ENCODE peak calls at places on chromosomes 7 and 10, in five cellular contexts. V is central memory CD8-positive, alpha-beta T cell; P is hypothalamus; S is NCI-H345; O is NCI-H748 treated with DMSO at 0.1 percent for 48 hours. U is an unnamed sample.
A peak's percentile ranks its signal among the peaks of the same experiment; 100 is the strongest.

GRCh38 chr10:4159173-4159572 is 374.2 kb upstream of the KLF6 start:
- DNase-seq in P (no peak), O (no peak), S (no peak), V (no peak), U (no peak)

GRCh38 chr10:93541402-93542357 is 24.8 kb upstream of the FFAR4 start:
- DNase-seq in V (no peak), S (peak; percentile 33), O (no peak), P (no peak), U (peak; percentile 41)

GRCh38 chr10:103448751-103449150 is 3.4 kb downstream of the CALHM2 start:
- DNase-seq in V (no peak), O (no peak), S (no peak), P (no peak), U (peak; percentile 60)

GRCh38 chr10:126972622-126973414 is 67.6 kb downstream of the DOCK1 start:
- DNase-seq in V (no peak), S (no peak), P (no peak), O (no peak), U (no peak)

GRCh38 chr7:87592300-87592699 is 8.4 kb downstream of the ABCB1 start:
- DNase-seq in P (no peak), V (no peak), O (no peak), S (no peak), U (no peak)

GRCh38 chr7:99105756-99106155 is 38.2 kb downstream of the SMURF1 start:
- DNase-seq in P (no peak), O (no peak), V (no peak), S (no peak), U (no peak)

GRCh38 chr10:133465191-133465949 is 11.6 kb downstream of the SCART1 start:
- DNase-seq in S (no peak), O (no peak), V (peak; percentile 5), P (no peak), U (no peak)

GRCh38 chr10:16944961-16945360 is 127.7 kb upstream of the RSU1 start:
- DNase-seq in V (no peak), O (no peak), S (no peak), P (no peak), U (no peak)

GRCh38 chr7:33157781-33158180 is 28.4 kb downstream of the BBS9 start:
- DNase-seq in V (no peak), S (no peak), P (no peak), O (no peak), U (no peak)

GRCh38 chr10:33136271-33136670 is 178.2 kb upstream of the ITGB1 start:
- DNase-seq in O (no peak), P (no peak), S (no peak), V (no peak), U (no peak)

GRCh38 chr7:123682690-123683089 is 27.0 kb downstream of the LMOD2 start:
- DNase-seq in P (no peak), O (peak; percentile 48), V (peak; percentile 21), S (peak; percentile 26), U (no peak)

GRCh38 chr7:142188846-142189245 is 69.0 kb downstream of the PRSS58 start:
- DNase-seq in S (peak; percentile 15), P (no peak), V (no peak), O (peak; percentile 19), U (no peak)

GRCh38 chr10:5977471-5978370 is at the start of gene IL15RA:
- DNase-seq in O (no peak), P (no peak), V (peak; percentile 69), S (peak; percentile 37), U (peak; percentile 78)

GRCh38 chr10:77873558-77874380 is 52.8 kb downstream of the DLG5 start:
- DNase-seq in P (no peak), O (no peak), V (peak; percentile 24), S (peak; percentile 44), U (no peak)

GRCh38 chr7:68269410-68269809 is 1272.8 kb downstream of the TYW1 start:
- DNase-seq in S (no peak), O (no peak), V (no peak), P (no peak), U (no peak)

GRCh38 chr10:31961675-31962074 is 33.0 kb upstream of the ARHGAP12 start:
- DNase-seq in O (no peak), P (no peak), S (peak; percentile 38), V (no peak), U (no peak)

GRCh38 chr7:50533849-50534248 is 31.4 kb downstream of the DDC start:
- DNase-seq in V (no peak), P (no peak), O (no peak), S (no peak), U (no peak)

GRCh38 chr7:108026647-108027046 is 23.7 kb upstream of the LAMB1 start:
- DNase-seq in P (no peak), V (no peak), O (no peak), S (no peak), U (no peak)

GRCh38 chr7:2941201-2941859 is 97.2 kb upstream of the GNA12 start:
- DNase-seq in V (no peak), S (no peak), P (no peak), O (no peak), U (no peak)

GRCh38 chr7:140923358-140924006 is 1.2 kb downstream of the BRAF start:
- DNase-seq in S (peak; percentile 38), P (peak; percentile 24), V (no peak), O (peak; percentile 43), U (no peak)

GRCh38 chr10:25047902-25048301 is 31.5 kb downstream of the THNSL1 start:
- DNase-seq in V (no peak), P (no peak), O (no peak), S (no peak), U (peak; percentile 11)

GRCh38 chr10:80462986-80463741 is 9.1 kb downstream of the TSPAN14 start:
- DNase-seq in V (no peak), P (no peak), S (peak; percentile 16), O (no peak), U (no peak)

GRCh38 chr7:41977165-41977651 is 259.8 kb downstream of the GLI3 start:
- DNase-seq in S (peak; percentile 1), V (no peak), O (no peak), P (peak; percentile 19), U (no peak)

GRCh38 chr7:157329447-157329846 is 7.4 kb upstream of the DNAJB6 start:
- DNase-seq in S (no peak), O (no peak), V (no peak), P (no peak), U (no peak)

GRCh38 chr7:102111063-102111757 is 175.5 kb upstream of the SH2B2 start:
- DNase-seq in V (no peak), O (no peak), S (no peak), P (peak; percentile 12), U (no peak)

GRCh38 chr7:91344911-91345310 is 80.7 kb downstream of the FZD1 start:
- DNase-seq in P (no peak), S (peak; percentile 53), V (no peak), O (no peak), U (no peak)